ENCODE peak calls at places on chromosomes 13 and 19, in seven cellular contexts. C is tibial nerve; V is CD4-positive, CD25-positive, alpha-beta regulatory T cell; Q is neural progenitor cell; J is psoas muscle; H is cardiac muscle cell; G is AG04450. P is an unnamed sample.

GRCh38 chr19:41999071-41999877 is 5.2 kb upstream of the ATP1A3 start:
- DNase-seq in C (no peak), V (no peak), Q (peak; percentile 76), J (no peak), H (peak; percentile 17), G (no peak), P (no peak)

GRCh38 chr19:29878973-29879654 is 62.9 kb upstream of the URI1 start:
- DNase-seq in C (no peak), V (no peak), Q (peak; percentile 18), J (peak; percentile 66), H (peak; percentile 41), G (no peak), P (peak; percentile 32)

GRCh38 chr19:1860133-1860775 is 3.1 kb downstream of the KLF16 start:
- DNase-seq in C (no peak), V (peak; percentile 58), Q (peak; percentile 86), J (no peak), H (peak; percentile 67), G (no peak), P (no peak)

GRCh38 chr19:18762125-18763023 is 28.7 kb downstream of the COMP start:
- DNase-seq in C (peak; percentile 51), V (no peak), Q (no peak), J (peak; percentile 87), H (peak; percentile 31), G (no peak), P (no peak)

GRCh38 chr13:76732367-76732766 is 153.8 kb downstream of the KCTD12 start:
- DNase-seq in C (no peak), V (no peak), Q (no peak), J (no peak), H (no peak), G (no peak), P (no peak)

GRCh38 chr19:29687244-29687896 is 22.1 kb downstream of the PLEKHF1 start:
- DNase-seq in C (no peak), V (no peak), Q (no peak), J (peak; percentile 90), H (no peak), G (peak; percentile 90), P (peak; percentile 66)

GRCh38 chr13:79440958-79441553 is 35.0 kb upstream of the RBM26 start:
- DNase-seq in C (no peak), V (no peak), Q (no peak), J (no peak), H (no peak), G (no peak), P (no peak)

GRCh38 chr13:50573046-50573445 is 270.4 kb downstream of the DLEU7 start:
- DNase-seq in C (no peak), V (no peak), Q (no peak), J (no peak), H (no peak), G (no peak), P (no peak)

GRCh38 chr13:42109957-42110356 is 61.5 kb downstream of the DGKH start:
- DNase-seq in C (no peak), V (no peak), Q (no peak), J (no peak), H (peak; percentile 4), G (no peak), P (no peak)

GRCh38 chr13:89150362-89150761 is 1479.2 kb downstream of the SLITRK5 start:
- DNase-seq in C (no peak), V (no peak), Q (no peak), J (no peak), H (no peak), G (no peak), P (no peak)

GRCh38 chr13:55566334-55566733 is 1574.4 kb upstream of the PRR20A start:
- DNase-seq in C (no peak), V (no peak), Q (no peak), J (no peak), H (no peak), G (no peak), P (no peak)

GRCh38 chr13:85738696-85739320 is 60.4 kb downstream of the SLITRK6 start:
- DNase-seq in C (no peak), V (no peak), Q (no peak), J (no peak), H (no peak), G (no peak), P (no peak)

GRCh38 chr13:106418556-106418955 is 116.9 kb downstream of the EFNB2 start:
- DNase-seq in C (no peak), V (no peak), Q (no peak), J (no peak), H (no peak), G (peak; percentile 46), P (no peak)

GRCh38 chr19:49231389-49231788 is 73.8 kb downstream of the TRPM4 start:
- DNase-seq in C (no peak), V (no peak), Q (no peak), J (no peak), H (no peak), G (no peak), P (no peak)

GRCh38 chr13:92362717-92363116 is 863.9 kb upstream of the GPC6 start:
- DNase-seq in C (no peak), V (no peak), Q (peak; percentile 3), J (no peak), H (no peak), G (no peak), P (no peak)

GRCh38 chr13:94731028-94731427 is 18.7 kb upstream of the SOX21 start:
- DNase-seq in C (no peak), V (no peak), Q (no peak), J (no peak), H (no peak), G (no peak), P (no peak)

GRCh38 chr19:57559008-57559403 is 657 bp downstream of the ZNF550 start:
- DNase-seq in C (no peak), V (no peak), Q (peak; percentile 58), J (no peak), H (peak; percentile 41), G (no peak), P (peak; percentile 29)

GRCh38 chr13:67769063-67769986 is 539.2 kb upstream of the PCDH9 start:
- DNase-seq in C (no peak), V (no peak), Q (no peak), J (no peak), H (no peak), G (no peak), P (no peak)

GRCh38 chr19:47275866-47276461 is 1.3 kb downstream of the INAFM1 start:
- DNase-seq in C (no peak), V (no peak), Q (no peak), J (peak; percentile 79), H (no peak), G (no peak), P (peak; percentile 67)

GRCh38 chr13:19567820-19568534 is 6.6 kb upstream of the TPTE2 start:
- DNase-seq in C (no peak), V (no peak), Q (no peak), J (no peak), H (no peak), G (no peak), P (no peak)
- H3K27me3 ChIP-seq in C (no peaks in the 10 kb centered on the region), V (peaks cover 5% of the 10 kb centered on the region), Q (no peaks in the 10 kb centered on the region), J (peaks cover 8% of the 10 kb centered on the region), H (no peaks in the 10 kb centered on the region), G (no peaks in the 10 kb centered on the region), P (no peaks in the 10 kb centered on the region)

GRCh38 chr19:16338470-16339360 is 14.1 kb downstream of the KLF2 start:
- DNase-seq in C (no peak), V (peak; percentile 43), Q (no peak), J (no peak), H (no peak), G (peak; percentile 69), P (peak; percentile 99)
- H3K27ac ChIP-seq in C (no peak overlapping the region), V (peak overlapping the region; percentile 70), Q (no peak overlapping the region), J (peak overlapping the region; percentile 27), H (no peak overlapping the region), G (peak overlapping the region; percentile 81), P (peak overlapping the region; percentile 97)

DNA sequence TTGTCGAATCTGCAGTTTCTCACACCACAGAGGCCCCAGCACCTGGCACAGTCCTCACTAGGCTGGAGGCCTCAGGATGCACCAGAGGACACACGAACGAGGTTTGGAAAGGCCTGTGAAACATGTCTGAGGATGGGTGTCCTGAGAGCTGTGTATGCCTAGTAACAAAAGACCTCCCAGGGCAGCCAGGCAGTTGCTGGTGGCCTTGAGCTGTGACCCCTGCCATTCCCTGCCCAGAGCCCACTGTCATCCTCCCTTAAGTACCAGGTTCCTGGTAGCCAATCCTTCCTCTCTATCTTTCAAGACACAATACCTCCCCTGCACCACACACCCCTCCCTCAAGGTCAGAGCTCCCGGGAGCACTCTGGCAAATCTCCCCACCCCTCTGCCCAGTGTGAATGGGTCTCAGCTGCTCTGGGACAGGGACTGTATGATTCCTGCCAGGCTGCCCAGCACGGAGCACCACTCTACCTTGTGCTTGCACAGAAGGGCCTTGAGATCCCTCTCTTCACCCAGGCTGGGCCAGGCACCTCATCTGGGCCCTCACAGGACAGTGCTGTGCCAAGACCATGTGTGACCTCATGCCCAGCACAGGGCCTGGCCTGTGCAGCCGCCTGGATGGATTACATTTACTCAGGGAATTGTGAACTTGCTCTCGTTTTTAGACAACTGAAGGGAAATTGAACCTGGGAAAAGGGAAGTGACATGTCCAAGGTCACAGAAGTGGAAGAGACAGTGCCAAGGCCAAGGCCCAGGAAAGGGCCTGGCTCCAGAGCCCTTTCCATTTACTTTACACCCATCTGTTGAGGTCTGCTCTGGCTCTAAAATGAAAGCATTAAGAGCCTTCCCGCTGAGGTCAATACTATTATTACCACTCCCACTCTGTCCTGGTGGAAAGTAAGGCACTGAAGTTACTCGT is 2.2 kb downstream of the ZNF787 start:
- DNase-seq in C (no peak), V (no peak), Q (no peak), J (no peak), H (no peak), G (no peak), P (no peak)
- H3K4me3 ChIP-seq in C (no peak overlapping the region), V (no peak overlapping the region), Q (no peak overlapping the region), J (peak overlapping the region; percentile 90), H (no peak overlapping the region), G (peak overlapping the region; percentile 73), P (peak overlapping the region; percentile 90)

DNA sequence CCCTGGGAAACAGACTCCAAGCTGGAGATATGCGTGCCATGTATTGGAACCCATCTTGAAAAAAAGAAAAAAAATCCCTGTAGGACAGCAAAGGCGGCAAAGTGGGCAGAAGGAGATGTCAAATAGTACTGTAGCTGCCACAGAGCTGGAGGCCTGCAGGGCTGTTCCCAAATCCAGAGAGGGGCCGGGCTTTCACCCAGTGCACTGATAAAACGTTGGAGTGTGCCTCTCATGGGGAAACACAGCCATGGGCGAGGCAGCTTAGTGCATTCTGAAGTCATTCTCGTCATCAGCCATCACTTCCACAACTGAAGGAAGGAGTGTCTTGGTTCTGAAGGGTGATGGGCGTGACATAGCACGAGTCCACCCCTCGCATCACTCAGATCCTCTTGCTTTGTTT is 4.8 kb downstream of the SGCG start:
- DNase-seq in C (no peak), V (no peak), Q (no peak), J (no peak), H (no peak), G (no peak), P (no peak)
- H3K27me3 ChIP-seq in C (no peaks in the 10 kb centered on the region), V (no peaks in the 10 kb centered on the region), Q (no peaks in the 10 kb centered on the region), J (no peaks in the 10 kb centered on the region), H (no peaks in the 10 kb centered on the region), G (no peaks in the 10 kb centered on the region), P (no peaks in the 10 kb centered on the region)

P was measured in SJSA1.